ENCODE peak calls at places on chromosome 18, in four cellular contexts. S is MM.1S, C is fibroblast of lung, L is H9. H is an unnamed sample. For H3K79me2, the result is how much of the 10 kb centered on the place peaks cover.

GRCh38 chr18:50559750-50560680 is at the start of gene MAPK4:
- DNase-seq in S (peak), C (peak), L (peak), H (peak)

GRCh38 chr18:45398448-45398847 is 216.8 kb upstream of the SLC14A2 start:
- DNase-seq in S (no peak), C (no peak), L (no peak), H (no peak)

GRCh38 chr18:43680096-43680495 is 402.8 kb upstream of the SYT4 start:
- DNase-seq in S (no peak), C (peak), L (no peak), H (no peak)

GRCh38 chr18:48879008-48879431 is 71.7 kb downstream of the SMAD7 start:
- DNase-seq in S (no peak), C (no peak), L (peak), H (no peak)

GRCh38 chr18:48729421-48729820 is 190.6 kb downstream of the CTIF start:
- DNase-seq in S (no peak), C (peak), L (no peak), H (no peak)

GRCh38 chr18:60176271-60176670 is 196.3 kb downstream of the MC4R start:
- DNase-seq in S (no peak), C (no peak), L (no peak), H (no peak)

GRCh38 chr18:60649107-60649506 is 276.5 kb upstream of the MC4R start:
- DNase-seq in S (peak), C (no peak), L (no peak), H (no peak)

GRCh38 chr18:7488571-7488970 is 78.5 kb upstream of the PTPRM start:
- DNase-seq in S (no peak), C (no peak), L (no peak), H (no peak)

GRCh38 chr18:59885579-59886163 is 14.1 kb upstream of the PMAIP1 start:
- DNase-seq in S (peak), C (peak), L (no peak), H (no peak)

GRCh38 chr18:7950380-7951143 is 383.4 kb downstream of the PTPRM start:
- DNase-seq in S (no peak), C (peak), L (no peak), H (no peak)

GRCh38 chr18:74496508-74497307 is 545 bp downstream of the CNDP2 start:
- DNase-seq in S (peak), C (peak), L (peak), H (peak)

GRCh38 chr18:54466248-54467005 is 108.7 kb downstream of the C18orf54 start:
- DNase-seq in S (peak), C (no peak), L (no peak), H (no peak)

GRCh38 chr18:44943201-44943881 is 262.7 kb downstream of the SETBP1 start:
- DNase-seq in S (no peak), C (peak), L (peak), H (peak)

GRCh38 chr18:48723837-48724236 is 185.0 kb downstream of the CTIF start:
- DNase-seq in S (no peak), C (no peak), L (no peak), H (no peak)

GRCh38 chr18:23733895-23734294 is 44.6 kb downstream of the LAMA3 start:
- DNase-seq in S (no peak), C (no peak), L (no peak), H (no peak)

GRCh38 chr18:2570772-2571199 is 519 bp downstream of the METTL4 start:
- DNase-seq in S (peak), C (peak), L (peak), H (peak)

GRCh38 chr18:2568129-2568528 is 3.2 kb downstream of the METTL4 start:
- DNase-seq in S (no peak), C (no peak), L (no peak), H (no peak)

GRCh38 chr18:2569338-2570207 is 1.7 kb downstream of the METTL4 start:
- DNase-seq in S (no peak), C (no peak), L (no peak), H (no peak)

GRCh38 chr18:2571200-2572143 is at the start of the genes METTL4 and NDC80:
- DNase-seq in S (peak), C (peak), L (peak), H (peak)

GRCh38 chr18:2568605-2569004 is 2.7 kb downstream of the METTL4 start:
- DNase-seq in S (no peak), C (no peak), L (no peak), H (no peak)
- H3K79me2 ChIP-seq in S (half or more), C (under half), L (under half), H (under half)

GRCh38 chr18:4510160-4510559 is 55.1 kb upstream of the DLGAP1 start:
- DNase-seq in S (no peak), C (no peak), L (no peak), H (no peak)

GRCh38 chr18:4510709-4511108 is 55.6 kb upstream of the DLGAP1 start:
- DNase-seq in S (no peak), C (peak), L (peak), H (no peak)

GRCh38 chr18:4511166-4511565 is 56.1 kb upstream of the DLGAP1 start:
- DNase-seq in S (no peak), C (no peak), L (no peak), H (no peak)
- H3K79me2 ChIP-seq in S (under half), C (under half), L (under half), H (under half)

GRCh38 chr18:9949861-9950260 is 36.0 kb downstream of the VAPA start:
- DNase-seq in S (no peak), C (no peak), L (no peak), H (no peak)
- H3K79me2 ChIP-seq in S (under half), C (under half), L (under half), H (under half)

GRCh38 chr18:79947881-79948610 is 3.4 kb downstream of the SLC66A2 start:
- DNase-seq in S (no peak), C (no peak), L (no peak), H (no peak)

GRCh38 chr18:79945118-79946042 is 6.1 kb downstream of the SLC66A2 start:
- DNase-seq in S (no peak), C (no peak), L (peak), H (no peak)

GRCh38 chr18:79944746-79945117 is 6.7 kb downstream of the SLC66A2 start:
- DNase-seq in S (no peak), C (no peak), L (peak), H (no peak)

GRCh38 chr18:79948719-79949411 is 2.6 kb downstream of the SLC66A2 start:
- DNase-seq in S (no peak), C (no peak), L (peak), H (no peak)

DNA sequence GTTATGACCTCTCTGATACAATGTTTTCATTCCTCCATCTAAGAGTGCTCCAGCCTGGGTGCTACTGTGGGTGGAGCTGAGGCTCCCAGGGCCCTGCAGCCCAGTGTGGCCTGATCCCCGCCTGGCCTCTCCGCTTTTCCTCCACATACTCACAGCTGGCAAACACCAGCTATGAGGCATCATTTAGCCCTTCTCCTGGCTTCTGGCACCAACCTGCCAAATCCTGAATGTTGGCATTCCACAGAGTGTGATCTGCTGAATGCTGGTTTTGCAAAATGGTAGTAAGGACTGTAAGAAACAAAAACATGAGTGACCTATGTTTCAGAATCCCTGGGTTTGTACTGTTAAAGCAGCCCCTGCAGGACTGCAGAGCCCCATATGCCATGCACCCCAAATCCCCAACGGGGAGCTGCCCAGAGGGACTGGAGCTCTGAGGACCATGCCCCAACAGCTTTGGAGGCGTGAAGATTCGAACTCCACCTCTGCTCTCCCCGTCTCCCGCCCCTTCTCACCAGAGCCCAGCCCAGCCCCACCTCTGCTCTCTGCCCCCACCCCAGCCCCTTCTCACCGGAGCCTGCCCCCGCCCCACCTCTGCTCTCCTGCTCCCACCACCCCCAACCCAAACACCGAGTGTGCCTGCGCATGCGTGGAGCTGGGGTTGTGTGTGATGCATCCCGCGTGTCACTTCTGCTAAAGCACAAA is 4.2 kb downstream of the SLC66A2 start:
- DNase-seq in S (no peak), C (no peak), L (peak), H (no peak)
- H3K79me2 ChIP-seq in S (under half), C (under half), L (under half), H (under half)

H was measured in neural progenitor cell.